ENCODE peak calls at places on chromosome 22, in ten cellular contexts. F is left ventricle myocardium inferior; M is brain microvascular endothelial cell; D is WTC11; J is lung; A is OCI-LY7; P is fibroblast of mammary gland; V is Panc1; B is CD8-positive, alpha-beta T cell; T is stomach. N is an unnamed sample.

GRCh38 chr22:34903416-34903815 is 162.5 kb upstream of the ISX start:
- DNase-seq in F (no peak), M (no peak), D (no peak), J (no peak), A (no peak), P (no peak), V (no peak), B (no peak), T (no peak), N (no peak)

GRCh38 chr22:42553475-42554361 is at the start of gene SERHL2:
- DNase-seq in F (peak), M (peak), D (peak), J (peak), A (peak), P (peak), V (no peak), B (peak), T (peak), N (no peak)

GRCh38 chr22:22984967-22985366 is 85.4 kb upstream of the GNAZ start:
- DNase-seq in F (no peak), M (no peak), D (no peak), J (no peak), A (no peak), P (no peak), V (no peak), B (no peak), T (no peak), N (no peak)

GRCh38 chr22:37431811-37432707 is 4.8 kb upstream of the ELFN2 start:
- DNase-seq in F (no peak), M (peak), D (no peak), J (no peak), A (no peak), P (peak), V (no peak), B (no peak), T (no peak), N (peak)

GRCh38 chr22:40157546-40157945 is 20.2 kb upstream of the TNRC6B start:
- DNase-seq in F (no peak), M (no peak), D (no peak), J (no peak), A (no peak), P (no peak), V (no peak), B (no peak), T (no peak), N (no peak)

GRCh38 chr22:37054600-37055365 is 3.2 kb downstream of the KCTD17 start:
- DNase-seq in F (no peak), M (no peak), D (no peak), J (no peak), A (no peak), P (no peak), V (no peak), B (no peak), T (no peak), N (no peak)

GRCh38 chr22:49788492-49788891 is 39.2 kb downstream of the BRD1 start:
- DNase-seq in F (peak), M (no peak), D (no peak), J (no peak), A (no peak), P (peak), V (no peak), B (no peak), T (peak), N (no peak)

GRCh38 chr22:48553119-48553518 is 1274.6 kb downstream of the BRD1 start:
- DNase-seq in F (no peak), M (no peak), D (no peak), J (no peak), A (no peak), P (no peak), V (no peak), B (no peak), T (no peak), N (no peak)

GRCh38 chr22:36110306-36110791 is 50.2 kb downstream of the APOL3 start:
- DNase-seq in F (no peak), M (no peak), D (peak), J (no peak), A (no peak), P (no peak), V (no peak), B (no peak), T (no peak), N (no peak)

GRCh38 chr22:46053563-46054090 is 76.7 kb upstream of the WNT7B start:
- DNase-seq in F (peak), M (no peak), D (no peak), J (peak), A (peak), P (peak), V (no peak), B (peak), T (peak), N (no peak)

GRCh38 chr22:43847376-43848289 is 14.7 kb downstream of the SULT4A1 start:
- DNase-seq in F (no peak), M (no peak), D (no peak), J (no peak), A (no peak), P (no peak), V (no peak), B (no peak), T (no peak), N (no peak)

GRCh38 chr22:43850529-43850928 is 11.8 kb downstream of the SULT4A1 start:
- DNase-seq in F (no peak), M (no peak), D (no peak), J (no peak), A (no peak), P (no peak), V (no peak), B (no peak), T (peak), N (no peak)

GRCh38 chr22:43846966-43847365 is 15.3 kb downstream of the SULT4A1 start:
- DNase-seq in F (no peak), M (no peak), D (no peak), J (no peak), A (no peak), P (no peak), V (no peak), B (no peak), T (no peak), N (no peak)

GRCh38 chr22:43849731-43850130 is 12.6 kb downstream of the SULT4A1 start:
- DNase-seq in F (no peak), M (no peak), D (no peak), J (no peak), A (no peak), P (no peak), V (no peak), B (no peak), T (no peak), N (no peak)

GRCh38 chr22:43848366-43849171 is 13.7 kb downstream of the SULT4A1 start:
- DNase-seq in F (peak), M (no peak), D (peak), J (no peak), A (no peak), P (peak), V (no peak), B (no peak), T (no peak), N (no peak)
- TF ChIP-seq CTCF in F (peak), M (peak), D (no peak), J (no peak), A (peak), P (peak), V (no peak), B (no peak), T (no peak), N (peak)

GRCh38 chr22:30424471-30425326 is 869 bp upstream of the MTFP1 start:
- DNase-seq in F (no peak), M (peak), D (no peak), J (no peak), A (peak), P (peak), V (no peak), B (no peak), T (no peak), N (no peak)
- TF ChIP-seq CTCF in F (no peak), M (peak), D (no peak), J (no peak), A (peak), P (peak), V (no peak), B (no peak), T (no peak), N (no peak)

GRCh38 chr22:29553391-29554224 is at the start of gene THOC5:
- DNase-seq in F (peak), M (peak), D (peak), J (peak), A (peak), P (peak), V (peak), B (peak), T (peak), N (peak)
- TF ChIP-seq CTCF in F (peak), M (peak), D (no peak), J (peak), A (peak), P (peak), V (peak), B (no peak), T (peak), N (peak)

DNA sequence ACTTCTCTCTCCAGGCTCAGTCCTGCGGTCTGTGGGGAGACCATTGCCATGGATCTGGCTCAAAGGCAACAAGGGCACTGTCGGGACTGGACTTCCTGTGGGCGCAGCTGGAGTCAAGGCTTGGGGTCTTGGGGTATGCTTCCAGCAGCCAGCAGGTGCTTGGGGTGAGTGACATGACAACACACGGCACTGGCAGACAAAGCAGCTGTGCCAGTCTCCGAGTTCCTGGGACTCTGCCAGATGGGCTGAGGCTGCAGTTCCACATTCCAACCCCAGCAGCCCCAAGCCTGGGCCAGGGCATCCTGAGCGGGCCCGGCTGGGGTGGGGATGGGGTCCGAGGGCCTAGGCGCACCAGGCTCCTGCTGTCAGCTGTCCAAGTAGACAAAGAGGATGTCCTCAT is 12.3 kb downstream of the GUCD1 start:
- DNase-seq in F (peak), M (no peak), D (no peak), J (peak), A (no peak), P (no peak), V (no peak), B (no peak), T (peak), N (no peak)
- TF ChIP-seq CTCF in F (peak), M (no peak), D (no peak), J (no peak), A (no peak), P (no peak), V (no peak), B (no peak), T (no peak), N (no peak)

GRCh38 chr22:20015971-20016733 is 471 bp downstream of the ARVCF start:
- DNase-seq in F (no peak), M (no peak), D (peak), J (no peak), A (peak), P (no peak), V (no peak), B (no peak), T (peak), N (no peak)

GRCh38 chr22:20017622-20017958 is 967 bp upstream of the ARVCF start:
- DNase-seq in F (no peak), M (no peak), D (no peak), J (no peak), A (no peak), P (no peak), V (no peak), B (no peak), T (no peak), N (no peak)

GRCh38 chr22:20018001-20018400 is 1.4 kb upstream of the ARVCF start:
- DNase-seq in F (no peak), M (no peak), D (no peak), J (no peak), A (no peak), P (no peak), V (no peak), B (no peak), T (no peak), N (no peak)

GRCh38 chr22:20015187-20015625 is 1.4 kb downstream of the ARVCF start:
- DNase-seq in F (no peak), M (no peak), D (no peak), J (no peak), A (no peak), P (no peak), V (no peak), B (no peak), T (no peak), N (no peak)

GRCh38 chr22:20016734-20017621 is at the start of gene ARVCF:
- DNase-seq in F (peak), M (peak), D (peak), J (peak), A (peak), P (peak), V (no peak), B (peak), T (peak), N (peak)
- TF ChIP-seq CTCF in F (peak), M (no peak), D (no peak), J (peak), A (peak), P (no peak), V (no peak), B (no peak), T (no peak), N (no peak)

GRCh38 chr22:27801197-27801615 is 350 bp downstream of the MN1 start:
- DNase-seq in F (peak), M (no peak), D (peak), J (no peak), A (no peak), P (peak), V (no peak), B (no peak), T (peak), N (no peak)

GRCh38 chr22:27798526-27799333 is 2.8 kb downstream of the MN1 start:
- DNase-seq in F (no peak), M (no peak), D (peak), J (no peak), A (no peak), P (no peak), V (no peak), B (no peak), T (no peak), N (no peak)

GRCh38 chr22:27801616-27802388 is at the start of gene MN1:
- DNase-seq in F (peak), M (no peak), D (peak), J (no peak), A (no peak), P (peak), V (no peak), B (no peak), T (peak), N (no peak)

GRCh38 chr22:27799334-27800249 is 2.0 kb downstream of the MN1 start:
- DNase-seq in F (peak), M (no peak), D (no peak), J (no peak), A (no peak), P (no peak), V (no peak), B (no peak), T (peak), N (no peak)

DNA sequence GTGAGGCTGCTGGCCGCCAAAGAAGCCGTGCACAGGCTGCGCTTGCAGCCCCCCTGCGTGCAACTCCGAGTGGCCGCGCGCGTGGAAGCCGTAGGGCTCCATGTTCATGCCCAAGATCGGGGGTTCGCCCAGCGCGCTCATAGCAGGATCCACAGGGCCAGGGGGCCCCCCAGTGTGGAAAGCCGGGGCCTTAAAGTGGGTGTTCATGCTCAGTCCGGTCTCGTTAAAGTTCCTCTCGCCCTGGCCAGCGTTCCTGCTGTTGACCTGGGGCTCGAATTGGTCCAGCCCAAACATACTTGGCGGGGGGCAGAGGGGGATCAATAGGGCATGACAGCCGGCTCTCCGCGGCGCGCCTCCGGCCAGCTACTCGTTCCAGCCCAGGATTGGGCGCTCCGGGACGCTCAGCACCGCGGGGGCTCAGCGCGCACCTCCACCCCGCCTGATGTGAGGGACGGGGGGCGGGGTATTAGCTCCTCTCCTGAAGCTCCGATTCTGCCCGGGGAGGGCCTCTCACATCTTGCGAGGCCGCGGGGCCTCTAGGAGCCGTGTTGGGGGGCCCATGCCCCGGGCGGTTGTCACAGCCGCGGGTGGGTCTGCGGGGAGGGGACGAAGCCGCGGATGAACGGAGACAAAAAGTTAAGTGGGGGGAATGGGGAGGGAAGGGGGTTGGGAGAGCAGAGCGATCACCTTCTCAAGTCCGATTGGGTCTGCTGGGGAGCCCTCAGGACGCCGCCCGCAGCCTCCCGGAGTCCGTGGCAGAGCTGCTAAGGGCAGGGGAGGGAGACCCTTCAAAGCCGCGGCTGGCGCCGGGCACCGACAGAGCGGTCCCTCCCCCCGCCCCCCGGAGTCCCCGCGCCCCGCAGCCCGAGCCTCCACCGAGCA is 1.1 kb downstream of the MN1 start:
- DNase-seq in F (peak), M (no peak), D (peak), J (no peak), A (no peak), P (no peak), V (no peak), B (no peak), T (no peak), N (no peak)
- TF ChIP-seq CTCF in F (no peak), M (no peak), D (no peak), J (no peak), A (no peak), P (no peak), V (no peak), B (no peak), T (no peak), N (no peak)

N was measured in AG04449.